ENCODE peak calls at places on chromosomes 13 and 19, in ten cellular contexts. One of them, this sample, is unnamed.

GRCh38 chr19:51808333-51808986 is 13.5 kb downstream of the FPR3 start:
- DNase-seq in activated CD4-positive, CD25-positive, alpha-beta regulatory T cell treated with anti-CD3 and anti-CD28 coated beads, Interleukin-2, amount 50 U/mL, for 16 hours: no peak
- DNase-seq in T-helper 17 cell: no peak
- DNase-seq in activated naive CD4-positive, alpha-beta T cell treated with anti-CD3 and anti-CD28 coated beads, Interleukin-2, amount 50 U/mL, for 72 hours: no peak
- DNase-seq in HS-5: peak
- DNase-seq in MCF 10A: peak
- DNase-seq in ureter: no peak
- DNase-seq in amygdala: no peak
- DNase-seq in T-cell: no peak
- DNase-seq in ELR: peak
- DNase-seq in this sample: no peak

GRCh38 chr19:14821958-14822357 is 13.0 kb downstream of the OR7A5 start:
- DNase-seq in MCF 10A: no peak
- DNase-seq in activated CD4-positive, CD25-positive, alpha-beta regulatory T cell treated with anti-CD3 and anti-CD28 coated beads, Interleukin-2, amount 50 U/mL, for 16 hours: no peak
- DNase-seq in ELR: no peak
- DNase-seq in amygdala: no peak
- DNase-seq in HS-5: no peak
- DNase-seq in ureter: no peak
- DNase-seq in activated naive CD4-positive, alpha-beta T cell treated with anti-CD3 and anti-CD28 coated beads, Interleukin-2, amount 50 U/mL, for 72 hours: no peak
- DNase-seq in T-helper 17 cell: no peak
- DNase-seq in T-cell: no peak
- DNase-seq in this sample: no peak

GRCh38 chr13:22235285-22235949 is 564.5 kb downstream of the FGF9 start:
- DNase-seq in ELR: no peak
- DNase-seq in T-helper 17 cell: no peak
- DNase-seq in amygdala: no peak
- DNase-seq in MCF 10A: no peak
- DNase-seq in activated CD4-positive, CD25-positive, alpha-beta regulatory T cell treated with anti-CD3 and anti-CD28 coated beads, Interleukin-2, amount 50 U/mL, for 16 hours: no peak
- DNase-seq in activated naive CD4-positive, alpha-beta T cell treated with anti-CD3 and anti-CD28 coated beads, Interleukin-2, amount 50 U/mL, for 72 hours: no peak
- DNase-seq in T-cell: no peak
- DNase-seq in HS-5: no peak
- DNase-seq in ureter: no peak
- DNase-seq in this sample: no peak

GRCh38 chr19:33823341-33823740 is 26.7 kb downstream of the KCTD15 start:
- DNase-seq in T-helper 17 cell: no peak
- DNase-seq in ELR: no peak
- DNase-seq in amygdala: no peak
- DNase-seq in activated CD4-positive, CD25-positive, alpha-beta regulatory T cell treated with anti-CD3 and anti-CD28 coated beads, Interleukin-2, amount 50 U/mL, for 16 hours: no peak
- DNase-seq in activated naive CD4-positive, alpha-beta T cell treated with anti-CD3 and anti-CD28 coated beads, Interleukin-2, amount 50 U/mL, for 72 hours: no peak
- DNase-seq in MCF 10A: no peak
- DNase-seq in HS-5: no peak
- DNase-seq in ureter: peak
- DNase-seq in T-cell: no peak
- DNase-seq in this sample: no peak

GRCh38 chr19:14441041-14441938 is 8.2 kb downstream of the PKN1 start:
- DNase-seq in activated naive CD4-positive, alpha-beta T cell treated with anti-CD3 and anti-CD28 coated beads, Interleukin-2, amount 50 U/mL, for 72 hours: no peak
- DNase-seq in T-helper 17 cell: no peak
- DNase-seq in amygdala: no peak
- DNase-seq in ureter: no peak
- DNase-seq in HS-5: no peak
- DNase-seq in ELR: no peak
- DNase-seq in T-cell: no peak
- DNase-seq in MCF 10A: no peak
- DNase-seq in activated CD4-positive, CD25-positive, alpha-beta regulatory T cell treated with anti-CD3 and anti-CD28 coated beads, Interleukin-2, amount 50 U/mL, for 16 hours: no peak
- DNase-seq in this sample: no peak

GRCh38 chr19:48895226-48895625 is 3.3 kb downstream of the TULP2 start:
- DNase-seq in activated naive CD4-positive, alpha-beta T cell treated with anti-CD3 and anti-CD28 coated beads, Interleukin-2, amount 50 U/mL, for 72 hours: no peak
- DNase-seq in ureter: no peak
- DNase-seq in T-cell: no peak
- DNase-seq in ELR: no peak
- DNase-seq in T-helper 17 cell: no peak
- DNase-seq in MCF 10A: no peak
- DNase-seq in amygdala: no peak
- DNase-seq in HS-5: no peak
- DNase-seq in activated CD4-positive, CD25-positive, alpha-beta regulatory T cell treated with anti-CD3 and anti-CD28 coated beads, Interleukin-2, amount 50 U/mL, for 16 hours: no peak
- DNase-seq in this sample: no peak

GRCh38 chr13:23453132-23453531 is 19.6 kb upstream of the SACS start:
- DNase-seq in MCF 10A: no peak
- DNase-seq in ureter: no peak
- DNase-seq in activated naive CD4-positive, alpha-beta T cell treated with anti-CD3 and anti-CD28 coated beads, Interleukin-2, amount 50 U/mL, for 72 hours: no peak
- DNase-seq in T-cell: no peak
- DNase-seq in ELR: no peak
- DNase-seq in HS-5: no peak
- DNase-seq in activated CD4-positive, CD25-positive, alpha-beta regulatory T cell treated with anti-CD3 and anti-CD28 coated beads, Interleukin-2, amount 50 U/mL, for 16 hours: no peak
- DNase-seq in T-helper 17 cell: no peak
- DNase-seq in amygdala: no peak
- DNase-seq in this sample: no peak

GRCh38 chr13:91216928-91217700 is 130.4 kb upstream of the MIR17HG start:
- DNase-seq in amygdala: no peak
- DNase-seq in ELR: no peak
- DNase-seq in HS-5: no peak
- DNase-seq in activated CD4-positive, CD25-positive, alpha-beta regulatory T cell treated with anti-CD3 and anti-CD28 coated beads, Interleukin-2, amount 50 U/mL, for 16 hours: no peak
- DNase-seq in T-cell: no peak
- DNase-seq in T-helper 17 cell: no peak
- DNase-seq in ureter: no peak
- DNase-seq in activated naive CD4-positive, alpha-beta T cell treated with anti-CD3 and anti-CD28 coated beads, Interleukin-2, amount 50 U/mL, for 72 hours: no peak
- DNase-seq in MCF 10A: no peak
- DNase-seq in this sample: no peak

GRCh38 chr19:41939861-41940442 is 11.7 kb upstream of the ERFL start:
- DNase-seq in ureter: no peak
- DNase-seq in ELR: peak
- DNase-seq in activated CD4-positive, CD25-positive, alpha-beta regulatory T cell treated with anti-CD3 and anti-CD28 coated beads, Interleukin-2, amount 50 U/mL, for 16 hours: no peak
- DNase-seq in MCF 10A: no peak
- DNase-seq in T-helper 17 cell: peak
- DNase-seq in T-cell: no peak
- DNase-seq in activated naive CD4-positive, alpha-beta T cell treated with anti-CD3 and anti-CD28 coated beads, Interleukin-2, amount 50 U/mL, for 72 hours: no peak
- DNase-seq in HS-5: no peak
- DNase-seq in amygdala: no peak
- DNase-seq in this sample: no peak

GRCh38 chr13:99206873-99207272 is 6.2 kb downstream of the UBAC2 start:
- DNase-seq in HS-5: no peak
- DNase-seq in amygdala: no peak
- DNase-seq in activated CD4-positive, CD25-positive, alpha-beta regulatory T cell treated with anti-CD3 and anti-CD28 coated beads, Interleukin-2, amount 50 U/mL, for 16 hours: no peak
- DNase-seq in activated naive CD4-positive, alpha-beta T cell treated with anti-CD3 and anti-CD28 coated beads, Interleukin-2, amount 50 U/mL, for 72 hours: no peak
- DNase-seq in MCF 10A: no peak
- DNase-seq in ELR: no peak
- DNase-seq in T-cell: no peak
- DNase-seq in T-helper 17 cell: no peak
- DNase-seq in ureter: no peak
- DNase-seq in this sample: no peak

GRCh38 chr13:94030415-94031119 is 448.9 kb downstream of the DCT start:
- DNase-seq in amygdala: no peak
- DNase-seq in HS-5: no peak
- DNase-seq in MCF 10A: no peak
- DNase-seq in ELR: no peak
- DNase-seq in activated CD4-positive, CD25-positive, alpha-beta regulatory T cell treated with anti-CD3 and anti-CD28 coated beads, Interleukin-2, amount 50 U/mL, for 16 hours: no peak
- DNase-seq in T-cell: no peak
- DNase-seq in ureter: no peak
- DNase-seq in activated naive CD4-positive, alpha-beta T cell treated with anti-CD3 and anti-CD28 coated beads, Interleukin-2, amount 50 U/mL, for 72 hours: no peak
- DNase-seq in T-helper 17 cell: no peak
- DNase-seq in this sample: no peak

GRCh38 chr13:74651121-74651520 is 516.9 kb upstream of the KLF12 start:
- DNase-seq in activated naive CD4-positive, alpha-beta T cell treated with anti-CD3 and anti-CD28 coated beads, Interleukin-2, amount 50 U/mL, for 72 hours: no peak
- DNase-seq in T-cell: no peak
- DNase-seq in MCF 10A: no peak
- DNase-seq in activated CD4-positive, CD25-positive, alpha-beta regulatory T cell treated with anti-CD3 and anti-CD28 coated beads, Interleukin-2, amount 50 U/mL, for 16 hours: no peak
- DNase-seq in T-helper 17 cell: no peak
- DNase-seq in ureter: no peak
- DNase-seq in amygdala: no peak
- DNase-seq in HS-5: no peak
- DNase-seq in ELR: no peak
- DNase-seq in this sample: no peak

GRCh38 chr13:50344717-50345116 is 329.5 kb downstream of the KCNRG start:
- DNase-seq in T-helper 17 cell: no peak
- DNase-seq in activated CD4-positive, CD25-positive, alpha-beta regulatory T cell treated with anti-CD3 and anti-CD28 coated beads, Interleukin-2, amount 50 U/mL, for 16 hours: no peak
- DNase-seq in ureter: no peak
- DNase-seq in amygdala: no peak
- DNase-seq in T-cell: no peak
- DNase-seq in MCF 10A: no peak
- DNase-seq in ELR: no peak
- DNase-seq in activated naive CD4-positive, alpha-beta T cell treated with anti-CD3 and anti-CD28 coated beads, Interleukin-2, amount 50 U/mL, for 72 hours: no peak
- DNase-seq in HS-5: no peak
- DNase-seq in this sample: no peak

GRCh38 chr19:47663911-47664771 is 49.1 kb upstream of the EHD2 start:
- DNase-seq in MCF 10A: peak
- DNase-seq in activated CD4-positive, CD25-positive, alpha-beta regulatory T cell treated with anti-CD3 and anti-CD28 coated beads, Interleukin-2, amount 50 U/mL, for 16 hours: no peak
- DNase-seq in T-cell: no peak
- DNase-seq in T-helper 17 cell: no peak
- DNase-seq in amygdala: peak
- DNase-seq in ureter: peak
- DNase-seq in activated naive CD4-positive, alpha-beta T cell treated with anti-CD3 and anti-CD28 coated beads, Interleukin-2, amount 50 U/mL, for 72 hours: no peak
- DNase-seq in ELR: peak
- DNase-seq in HS-5: peak
- DNase-seq in this sample: no peak

GRCh38 chr19:32870981-32871451 is 1.4 kb upstream of the SLC7A9 start:
- DNase-seq in ELR: no peak
- DNase-seq in ureter: peak
- DNase-seq in T-helper 17 cell: no peak
- DNase-seq in MCF 10A: no peak
- DNase-seq in HS-5: no peak
- DNase-seq in activated CD4-positive, CD25-positive, alpha-beta regulatory T cell treated with anti-CD3 and anti-CD28 coated beads, Interleukin-2, amount 50 U/mL, for 16 hours: no peak
- DNase-seq in activated naive CD4-positive, alpha-beta T cell treated with anti-CD3 and anti-CD28 coated beads, Interleukin-2, amount 50 U/mL, for 72 hours: no peak
- DNase-seq in amygdala: no peak
- DNase-seq in T-cell: no peak
- DNase-seq in this sample: no peak

GRCh38 chr13:93726173-93727019 is 499.8 kb downstream of the GPC6 start:
- DNase-seq in T-cell: no peak
- DNase-seq in amygdala: no peak
- DNase-seq in ELR: no peak
- DNase-seq in activated CD4-positive, CD25-positive, alpha-beta regulatory T cell treated with anti-CD3 and anti-CD28 coated beads, Interleukin-2, amount 50 U/mL, for 16 hours: no peak
- DNase-seq in T-helper 17 cell: no peak
- DNase-seq in HS-5: no peak
- DNase-seq in MCF 10A: no peak
- DNase-seq in activated naive CD4-positive, alpha-beta T cell treated with anti-CD3 and anti-CD28 coated beads, Interleukin-2, amount 50 U/mL, for 72 hours: no peak
- DNase-seq in ureter: no peak
- DNase-seq in this sample: no peak

GRCh38 chr19:7818806-7819205 is 11.2 kb upstream of the EVI5L start:
- DNase-seq in HS-5: no peak
- DNase-seq in MCF 10A: no peak
- DNase-seq in activated CD4-positive, CD25-positive, alpha-beta regulatory T cell treated with anti-CD3 and anti-CD28 coated beads, Interleukin-2, amount 50 U/mL, for 16 hours: no peak
- DNase-seq in amygdala: no peak
- DNase-seq in T-cell: no peak
- DNase-seq in activated naive CD4-positive, alpha-beta T cell treated with anti-CD3 and anti-CD28 coated beads, Interleukin-2, amount 50 U/mL, for 72 hours: no peak
- DNase-seq in ureter: no peak
- DNase-seq in ELR: no peak
- DNase-seq in T-helper 17 cell: no peak
- DNase-seq in this sample: no peak

GRCh38 chr19:52492201-52492960 is 35.1 kb upstream of the ZNF808 start:
- DNase-seq in T-cell: no peak
- DNase-seq in HS-5: no peak
- DNase-seq in activated naive CD4-positive, alpha-beta T cell treated with anti-CD3 and anti-CD28 coated beads, Interleukin-2, amount 50 U/mL, for 72 hours: no peak
- DNase-seq in amygdala: no peak
- DNase-seq in MCF 10A: no peak
- DNase-seq in T-helper 17 cell: no peak
- DNase-seq in ureter: no peak
- DNase-seq in ELR: no peak
- DNase-seq in activated CD4-positive, CD25-positive, alpha-beta regulatory T cell treated with anti-CD3 and anti-CD28 coated beads, Interleukin-2, amount 50 U/mL, for 16 hours: no peak
- DNase-seq in this sample: no peak

GRCh38 chr19:13795595-13796300 is 505 bp downstream of the ZSWIM4 start:
- DNase-seq in activated naive CD4-positive, alpha-beta T cell treated with anti-CD3 and anti-CD28 coated beads, Interleukin-2, amount 50 U/mL, for 72 hours: no peak
- DNase-seq in activated CD4-positive, CD25-positive, alpha-beta regulatory T cell treated with anti-CD3 and anti-CD28 coated beads, Interleukin-2, amount 50 U/mL, for 16 hours: no peak
- DNase-seq in ureter: no peak
- DNase-seq in MCF 10A: peak
- DNase-seq in T-helper 17 cell: no peak
- DNase-seq in amygdala: no peak
- DNase-seq in ELR: peak
- DNase-seq in HS-5: no peak
- DNase-seq in T-cell: no peak
- DNase-seq in this sample: no peak

GRCh38 chr13:34833562-34834182 is 108.4 kb upstream of the NBEA start:
- DNase-seq in T-cell: no peak
- DNase-seq in HS-5: no peak
- DNase-seq in activated CD4-positive, CD25-positive, alpha-beta regulatory T cell treated with anti-CD3 and anti-CD28 coated beads, Interleukin-2, amount 50 U/mL, for 16 hours: no peak
- DNase-seq in activated naive CD4-positive, alpha-beta T cell treated with anti-CD3 and anti-CD28 coated beads, Interleukin-2, amount 50 U/mL, for 72 hours: no peak
- DNase-seq in T-helper 17 cell: no peak
- DNase-seq in MCF 10A: peak
- DNase-seq in amygdala: no peak
- DNase-seq in ELR: peak
- DNase-seq in ureter: no peak
- DNase-seq in this sample: no peak

GRCh38 chr19:35736913-35737886 is 5.1 kb downstream of the IGFLR1 start:
- DNase-seq in activated naive CD4-positive, alpha-beta T cell treated with anti-CD3 and anti-CD28 coated beads, Interleukin-2, amount 50 U/mL, for 72 hours: no peak
- DNase-seq in amygdala: no peak
- DNase-seq in HS-5: no peak
- DNase-seq in ELR: peak
- DNase-seq in activated CD4-positive, CD25-positive, alpha-beta regulatory T cell treated with anti-CD3 and anti-CD28 coated beads, Interleukin-2, amount 50 U/mL, for 16 hours: no peak
- DNase-seq in ureter: no peak
- DNase-seq in T-cell: no peak
- DNase-seq in T-helper 17 cell: no peak
- DNase-seq in MCF 10A: no peak
- DNase-seq in this sample: no peak